ENCODE peak calls at places on chromosome 19, in five cellular contexts. X is activated naive CD4-positive, alpha-beta T cell treated with anti-CD3 and anti-CD28 coated beads, Interleukin-2, amount 10 ng/mL, durations not matched to agents 7 days and 5 days; H is breast epithelium; R is globus pallidus; D is GM23338. K is an unnamed sample.

GRCh38 chr19:5397804-5398692 is 57.2 kb upstream of the ZNRF4 start:
- DNase-seq in X (no peak), H (no peak), R (no peak), D (peak), K (peak)

GRCh38 chr19:10110076-10110971 is 1.2 kb upstream of the P2RY11 start:
- DNase-seq in X (no peak), H (no peak), R (no peak), D (no peak), K (no peak)

GRCh38 chr19:18317998-18318800 is 4.7 kb downstream of the LSM4 start:
- DNase-seq in X (peak), H (no peak), R (no peak), D (no peak), K (no peak)

GRCh38 chr19:19679176-19680073 is 10.8 kb downstream of the ZNF101 start:
- DNase-seq in X (no peak), H (no peak), R (no peak), D (no peak), K (no peak)

GRCh38 chr19:44677019-44677809 is 5.9 kb downstream of the CEACAM19 start:
- DNase-seq in X (no peak), H (no peak), R (no peak), D (peak), K (no peak)

GRCh38 chr19:28898279-28898678 is 314.7 kb downstream of the UQCRFS1 start:
- DNase-seq in X (no peak), H (no peak), R (no peak), D (no peak), K (no peak)

GRCh38 chr19:51688665-51689571 is 4.2 kb upstream of the SPACA6 start:
- DNase-seq in X (peak), H (peak), R (peak), D (peak), K (no peak)

GRCh38 chr19:29927944-29928669 is 13.9 kb upstream of the URI1 start:
- DNase-seq in X (no peak), H (no peak), R (peak), D (peak), K (no peak)

GRCh38 chr19:50893047-50893737 is 18.0 kb downstream of the KLK4 start:
- DNase-seq in X (no peak), H (no peak), R (no peak), D (peak), K (peak)

GRCh38 chr19:1213391-1214286 is 8.1 kb downstream of the STK11 start:
- DNase-seq in X (peak), H (peak), R (peak), D (no peak), K (no peak)

GRCh38 chr19:3575260-3575741 is 2.6 kb downstream of the HMG20B start:
- DNase-seq in X (peak), H (no peak), R (no peak), D (peak), K (peak)

GRCh38 chr19:2084993-2085720 is 11.0 kb downstream of the MOB3A start:
- DNase-seq in X (peak), H (peak), R (no peak), D (no peak), K (no peak)

GRCh38 chr19:15636026-15636425 is 4.7 kb upstream of the CYP4F3 start:
- DNase-seq in X (no peak), H (no peak), R (peak), D (no peak), K (no peak)

GRCh38 chr19:43754562-43755255 is at the start of gene SMG9:
- DNase-seq in X (peak), H (peak), R (peak), D (peak), K (peak)

GRCh38 chr19:6723108-6723618 is 2.7 kb upstream of the C3 start:
- DNase-seq in X (no peak), H (peak), R (no peak), D (peak), K (no peak)

GRCh38 chr19:47848871-47849473 is 10.1 kb upstream of the TPRX2 start:
- DNase-seq in X (peak), H (no peak), R (no peak), D (peak), K (no peak)

GRCh38 chr19:46717716-46718143 is 816 bp upstream of the PRKD2 start:
- DNase-seq in X (peak), H (no peak), R (no peak), D (no peak), K (peak)

GRCh38 chr19:3606690-3607289 is at the start of gene TBXA2R:
- DNase-seq in X (peak), H (peak), R (peak), D (peak), K (peak)

GRCh38 chr19:53057904-53058579 is 13.5 kb downstream of the ERVV-2 start:
- DNase-seq in X (peak), H (no peak), R (no peak), D (peak), K (peak)

GRCh38 chr19:5144545-5145179 is 175.7 kb downstream of the KDM4B start:
- DNase-seq in X (no peak), H (no peak), R (no peak), D (no peak), K (no peak)

GRCh38 chr19:48249502-48250014 is 6.2 kb downstream of the CARD8 start:
- DNase-seq in X (peak), H (no peak), R (peak), D (no peak), K (no peak)

GRCh38 chr19:42277821-42278809 is 9.1 kb downstream of the CIC start:
- DNase-seq in X (no peak), H (peak), R (peak), D (no peak), K (peak)

GRCh38 chr19:31232220-31232619 is 117.0 kb downstream of the TSHZ3 start:
- DNase-seq in X (no peak), H (no peak), R (no peak), D (peak), K (no peak)

GRCh38 chr19:2617393-2618165 is 84.9 kb downstream of the GNG7 start:
- DNase-seq in X (no peak), H (no peak), R (no peak), D (no peak), K (no peak)

GRCh38 chr19:55647732-55648656 is at the start of gene CCDC106:
- DNase-seq in X (peak), H (no peak), R (peak), D (peak), K (peak)

GRCh38 chr19:52993342-52994178 is 20.2 kb upstream of the ERVV-1 start:
- DNase-seq in X (peak), H (peak), R (peak), D (peak), K (peak)

GRCh38 chr19:3471954-3472655 is 8.2 kb downstream of the SMIM24 start:
- DNase-seq in X (peak), H (no peak), R (no peak), D (no peak), K (no peak)

GRCh38 chr19:19120308-19121156 is 17.7 kb downstream of the TMEM161A start:
- DNase-seq in X (peak), H (no peak), R (no peak), D (peak), K (peak)

GRCh38 chr19:45822716-45823115 is 7.6 kb upstream of the RSPH6A start:
- DNase-seq in X (no peak), H (no peak), R (no peak), D (no peak), K (no peak)

GRCh38 chr19:1752757-1753728 is at the start of gene ONECUT3:
- DNase-seq in X (no peak), H (no peak), R (no peak), D (no peak), K (peak)

GRCh38 chr19:7706662-7707454 is 4.9 kb upstream of the FCER2 start:
- DNase-seq in X (no peak), H (no peak), R (no peak), D (no peak), K (no peak)

GRCh38 chr19:2540646-2541454 is 64.9 kb downstream of the GADD45B start:
- DNase-seq in X (no peak), H (peak), R (no peak), D (peak), K (peak)

GRCh38 chr19:55355213-55355821 is 798 bp upstream of the COX6B2 start:
- DNase-seq in X (no peak), H (no peak), R (no peak), D (peak), K (no peak)

GRCh38 chr19:41064974-41065569 is 23.2 kb upstream of the CYP2A13 start:
- DNase-seq in X (no peak), H (no peak), R (no peak), D (peak), K (peak)

GRCh38 chr19:52638601-52639000 is 446 bp upstream of the ZNF83 start:
- DNase-seq in X (peak), H (peak), R (no peak), D (peak), K (peak)

GRCh38 chr19:39199025-39199424 is 2.3 kb downstream of the NCCRP1 start:
- DNase-seq in X (no peak), H (no peak), R (peak), D (no peak), K (peak)

GRCh38 chr19:46608581-46609345 is 7.6 kb downstream of the CALM3 start:
- DNase-seq in X (no peak), H (no peak), R (no peak), D (no peak), K (no peak)

GRCh38 chr19:3340340-3340739 is 26.0 kb upstream of the NFIC start:
- DNase-seq in X (no peak), H (no peak), R (no peak), D (no peak), K (peak)

GRCh38 chr19:407501-408440 is 1.2 kb downstream of the C2CD4C start:
- DNase-seq in X (no peak), H (no peak), R (no peak), D (no peak), K (no peak)

K was measured in DMS53.